ENCODE peak calls at places on chromosomes 13 and 19, in four cellular contexts. One of them, this sample, is unnamed.

GRCh38 chr19:42442833-42443232 is at the start of gene CXCL17:
- DNase-seq in cardiac muscle cell: no peak
- DNase-seq in adrenal gland: no peak
- DNase-seq in fibroblast of the aortic adventitia: no peak
- DNase-seq in this sample: no peak

GRCh38 chr19:48341006-48341405 is 15.7 kb downstream of the EMP3 start:
- DNase-seq in fibroblast of the aortic adventitia: no peak
- DNase-seq in adrenal gland: peak
- DNase-seq in cardiac muscle cell: no peak
- DNase-seq in this sample: no peak

GRCh38 chr13:20869540-20869939 is 33.0 kb downstream of the XPO4 start:
- DNase-seq in adrenal gland: no peak
- DNase-seq in cardiac muscle cell: no peak
- DNase-seq in fibroblast of the aortic adventitia: peak
- DNase-seq in this sample: no peak

GRCh38 chr13:35785563-35786327 is 309.3 kb upstream of the MAB21L1 start:
- DNase-seq in cardiac muscle cell: no peak
- DNase-seq in adrenal gland: no peak
- DNase-seq in fibroblast of the aortic adventitia: no peak
- DNase-seq in this sample: no peak

GRCh38 chr13:48656621-48657020 is 2.9 kb downstream of the CYSLTR2 start:
- DNase-seq in cardiac muscle cell: no peak
- DNase-seq in fibroblast of the aortic adventitia: peak
- DNase-seq in adrenal gland: no peak
- DNase-seq in this sample: no peak

GRCh38 chr13:62781866-62782265 is 1366.2 kb upstream of the PCDH20 start:
- DNase-seq in cardiac muscle cell: no peak
- DNase-seq in adrenal gland: no peak
- DNase-seq in fibroblast of the aortic adventitia: no peak
- DNase-seq in this sample: no peak

GRCh38 chr13:73059460-73060250 is 850 bp downstream of the KLF5 start:
- DNase-seq in fibroblast of the aortic adventitia: no peak
- DNase-seq in adrenal gland: peak
- DNase-seq in cardiac muscle cell: peak
- DNase-seq in this sample: no peak

GRCh38 chr13:19150712-19151228 is 30.9 kb downstream of the TUBA3C start:
- DNase-seq in cardiac muscle cell: no peak
- DNase-seq in fibroblast of the aortic adventitia: no peak
- DNase-seq in adrenal gland: peak
- DNase-seq in this sample: no peak

GRCh38 chr13:109348514-109349340 is 437.7 kb downstream of the IRS2 start:
- DNase-seq in fibroblast of the aortic adventitia: peak
- DNase-seq in cardiac muscle cell: no peak
- DNase-seq in adrenal gland: no peak
- DNase-seq in this sample: no peak

GRCh38 chr13:39540929-39541605 is 61.9 kb downstream of the LHFPL6 start:
- DNase-seq in cardiac muscle cell: no peak
- DNase-seq in fibroblast of the aortic adventitia: no peak
- DNase-seq in adrenal gland: no peak
- DNase-seq in this sample: no peak

GRCh38 chr19:12723643-12724426 is at the start of gene TNPO2:
- DNase-seq in cardiac muscle cell: peak
- DNase-seq in fibroblast of the aortic adventitia: peak
- DNase-seq in adrenal gland: peak
- DNase-seq in this sample: no peak

GRCh38 chr19:2529473-2529918 is 53.6 kb downstream of the GADD45B start:
- DNase-seq in fibroblast of the aortic adventitia: peak
- DNase-seq in cardiac muscle cell: no peak
- DNase-seq in adrenal gland: no peak
- DNase-seq in this sample: no peak

GRCh38 chr19:17687857-17688784 is at the start of gene UNC13A:
- DNase-seq in adrenal gland: peak
- DNase-seq in fibroblast of the aortic adventitia: peak
- DNase-seq in cardiac muscle cell: peak
- DNase-seq in this sample: no peak

GRCh38 chr13:100075700-100076587 is 12.9 kb upstream of the PCCA start:
- DNase-seq in cardiac muscle cell: no peak
- DNase-seq in adrenal gland: no peak
- DNase-seq in fibroblast of the aortic adventitia: no peak
- DNase-seq in this sample: no peak

GRCh38 chr13:93549326-93549855 is 322.8 kb downstream of the GPC6 start:
- DNase-seq in adrenal gland: no peak
- DNase-seq in cardiac muscle cell: no peak
- DNase-seq in fibroblast of the aortic adventitia: peak
- DNase-seq in this sample: no peak

GRCh38 chr19:51751655-51752054 is at the start of gene FPR1:
- DNase-seq in adrenal gland: no peak
- DNase-seq in cardiac muscle cell: no peak
- DNase-seq in fibroblast of the aortic adventitia: peak
- DNase-seq in this sample: no peak

GRCh38 chr13:106570354-106570822 is 2.5 kb upstream of the ARGLU1 start:
- DNase-seq in cardiac muscle cell: no peak
- DNase-seq in fibroblast of the aortic adventitia: peak
- DNase-seq in adrenal gland: peak
- DNase-seq in this sample: peak

GRCh38 chr13:88704600-88705275 is 1033.6 kb downstream of the SLITRK5 start:
- DNase-seq in fibroblast of the aortic adventitia: no peak
- DNase-seq in cardiac muscle cell: peak
- DNase-seq in adrenal gland: no peak
- DNase-seq in this sample: no peak

GRCh38 chr13:51475727-51476521 is 23.1 kb upstream of the INTS6 start:
- DNase-seq in cardiac muscle cell: no peak
- DNase-seq in fibroblast of the aortic adventitia: peak
- DNase-seq in adrenal gland: no peak
- DNase-seq in this sample: no peak

GRCh38 chr13:99093997-99094396 is 106.7 kb upstream of the UBAC2 start:
- DNase-seq in fibroblast of the aortic adventitia: no peak
- DNase-seq in cardiac muscle cell: no peak
- DNase-seq in adrenal gland: no peak
- DNase-seq in this sample: no peak

GRCh38 chr19:39438270-39438934 is 2.7 kb upstream of the RPS16 start:
- DNase-seq in cardiac muscle cell: no peak
- DNase-seq in adrenal gland: no peak
- DNase-seq in fibroblast of the aortic adventitia: peak
- DNase-seq in this sample: no peak

GRCh38 chr19:461664-462551 is 1.1 kb upstream of the SHC2 start:
- DNase-seq in cardiac muscle cell: peak
- DNase-seq in fibroblast of the aortic adventitia: no peak
- DNase-seq in adrenal gland: peak
- DNase-seq in this sample: no peak

GRCh38 chr13:106882222-106882621 is 314.3 kb upstream of the ARGLU1 start:
- DNase-seq in adrenal gland: no peak
- DNase-seq in cardiac muscle cell: no peak
- DNase-seq in fibroblast of the aortic adventitia: no peak
- DNase-seq in this sample: no peak

GRCh38 chr19:38437917-38438316 is 4.4 kb downstream of the RYR1 start:
- DNase-seq in fibroblast of the aortic adventitia: no peak
- DNase-seq in cardiac muscle cell: no peak
- DNase-seq in adrenal gland: no peak
- DNase-seq in this sample: no peak

GRCh38 chr13:40910324-40911050 is 108.6 kb downstream of the ELF1 start:
- DNase-seq in adrenal gland: no peak
- DNase-seq in cardiac muscle cell: no peak
- DNase-seq in fibroblast of the aortic adventitia: peak
- DNase-seq in this sample: no peak

GRCh38 chr13:92838786-92839185 is 387.8 kb upstream of the GPC6 start:
- DNase-seq in adrenal gland: no peak
- DNase-seq in cardiac muscle cell: no peak
- DNase-seq in fibroblast of the aortic adventitia: peak
- DNase-seq in this sample: no peak

GRCh38 chr13:38024431-38024830 is 154.9 kb upstream of the TRPC4 start:
- DNase-seq in fibroblast of the aortic adventitia: no peak
- DNase-seq in adrenal gland: no peak
- DNase-seq in cardiac muscle cell: no peak
- DNase-seq in this sample: no peak

GRCh38 chr19:41541990-41542584 is 33.9 kb upstream of the CEACAM21 start:
- DNase-seq in fibroblast of the aortic adventitia: peak
- DNase-seq in cardiac muscle cell: peak
- DNase-seq in adrenal gland: peak
- DNase-seq in this sample: no peak

DNA sequence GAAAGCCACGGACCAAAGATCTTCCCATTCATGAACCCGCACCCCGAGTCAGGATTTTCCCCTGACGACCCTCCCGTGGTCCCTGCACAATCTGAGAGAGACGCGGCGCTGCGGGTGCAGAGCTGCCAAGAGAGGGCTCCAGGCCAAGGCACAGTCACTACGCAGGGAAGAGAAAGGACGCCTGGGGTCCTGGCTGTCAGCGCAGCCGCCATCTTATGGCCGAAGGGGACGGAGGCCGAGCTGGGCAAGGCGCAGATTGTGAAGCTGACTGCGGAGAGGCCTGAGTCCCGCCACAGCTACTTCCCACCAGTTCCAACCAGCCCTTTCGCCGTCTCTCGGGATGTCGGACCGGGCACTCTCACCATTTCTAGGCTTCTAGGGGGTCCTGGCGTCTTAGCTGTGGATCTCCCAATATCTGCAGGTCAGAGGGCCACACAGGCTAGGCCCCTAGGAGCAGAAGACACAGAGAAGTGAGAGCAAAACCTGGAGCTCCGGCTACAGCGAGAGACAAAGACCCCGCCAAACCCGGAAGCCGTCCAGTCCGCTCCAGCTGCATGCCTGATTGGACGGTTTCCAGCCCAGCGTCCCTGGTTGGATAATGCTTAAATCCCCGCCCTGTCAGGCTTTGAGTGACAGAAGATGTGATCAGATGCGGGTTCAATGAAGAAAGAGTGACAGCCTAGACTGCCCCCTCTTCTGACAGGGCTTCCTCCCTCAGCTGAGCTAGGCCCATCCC is at the start of gene ZNF100:
- DNase-seq in fibroblast of the aortic adventitia: peak
- DNase-seq in cardiac muscle cell: peak
- DNase-seq in adrenal gland: peak
- DNase-seq in this sample: peak
- TF ChIP-seq CTCF in fibroblast of the aortic adventitia: no peak
- TF ChIP-seq CTCF in cardiac muscle cell: no peak
- TF ChIP-seq CTCF in adrenal gland: no peak
- TF ChIP-seq CTCF in this sample: no peak

GRCh38 chr19:54465367-54466109 is 2.0 kb upstream of the LENG9 start:
- DNase-seq in adrenal gland: no peak
- DNase-seq in fibroblast of the aortic adventitia: no peak
- DNase-seq in cardiac muscle cell: no peak
- DNase-seq in this sample: no peak
- H3K4me3 ChIP-seq in adrenal gland: no peak
- H3K4me3 ChIP-seq in fibroblast of the aortic adventitia: no peak
- H3K4me3 ChIP-seq in cardiac muscle cell: no peak
- H3K4me3 ChIP-seq in this sample: no peak

GRCh38 chr13:85508683-85509329 is 290.4 kb downstream of the SLITRK6 start:
- DNase-seq in fibroblast of the aortic adventitia: peak
- DNase-seq in cardiac muscle cell: peak
- DNase-seq in adrenal gland: no peak
- DNase-seq in this sample: no peak
- TF ChIP-seq CTCF in fibroblast of the aortic adventitia: no peak
- TF ChIP-seq CTCF in cardiac muscle cell: no peak
- TF ChIP-seq CTCF in adrenal gland: no peak
- TF ChIP-seq CTCF in this sample: no peak

GRCh38 chr19:14301150-14301549 is 80.1 kb upstream of the ADGRE5 start:
- DNase-seq in cardiac muscle cell: no peak
- DNase-seq in adrenal gland: no peak
- DNase-seq in fibroblast of the aortic adventitia: no peak
- DNase-seq in this sample: no peak
- H3K4me3 ChIP-seq in cardiac muscle cell: no peak
- H3K4me3 ChIP-seq in adrenal gland: no peak
- H3K4me3 ChIP-seq in fibroblast of the aortic adventitia: no peak
- H3K4me3 ChIP-seq in this sample: no peak

GRCh38 chr19:7903244-7904073 is at the start of gene MAP2K7:
- DNase-seq in adrenal gland: peak
- DNase-seq in fibroblast of the aortic adventitia: peak
- DNase-seq in cardiac muscle cell: peak
- DNase-seq in this sample: peak
- TF ChIP-seq CTCF in adrenal gland: peak
- TF ChIP-seq CTCF in fibroblast of the aortic adventitia: peak
- TF ChIP-seq CTCF in cardiac muscle cell: peak
- TF ChIP-seq CTCF in this sample: peak

DNA sequence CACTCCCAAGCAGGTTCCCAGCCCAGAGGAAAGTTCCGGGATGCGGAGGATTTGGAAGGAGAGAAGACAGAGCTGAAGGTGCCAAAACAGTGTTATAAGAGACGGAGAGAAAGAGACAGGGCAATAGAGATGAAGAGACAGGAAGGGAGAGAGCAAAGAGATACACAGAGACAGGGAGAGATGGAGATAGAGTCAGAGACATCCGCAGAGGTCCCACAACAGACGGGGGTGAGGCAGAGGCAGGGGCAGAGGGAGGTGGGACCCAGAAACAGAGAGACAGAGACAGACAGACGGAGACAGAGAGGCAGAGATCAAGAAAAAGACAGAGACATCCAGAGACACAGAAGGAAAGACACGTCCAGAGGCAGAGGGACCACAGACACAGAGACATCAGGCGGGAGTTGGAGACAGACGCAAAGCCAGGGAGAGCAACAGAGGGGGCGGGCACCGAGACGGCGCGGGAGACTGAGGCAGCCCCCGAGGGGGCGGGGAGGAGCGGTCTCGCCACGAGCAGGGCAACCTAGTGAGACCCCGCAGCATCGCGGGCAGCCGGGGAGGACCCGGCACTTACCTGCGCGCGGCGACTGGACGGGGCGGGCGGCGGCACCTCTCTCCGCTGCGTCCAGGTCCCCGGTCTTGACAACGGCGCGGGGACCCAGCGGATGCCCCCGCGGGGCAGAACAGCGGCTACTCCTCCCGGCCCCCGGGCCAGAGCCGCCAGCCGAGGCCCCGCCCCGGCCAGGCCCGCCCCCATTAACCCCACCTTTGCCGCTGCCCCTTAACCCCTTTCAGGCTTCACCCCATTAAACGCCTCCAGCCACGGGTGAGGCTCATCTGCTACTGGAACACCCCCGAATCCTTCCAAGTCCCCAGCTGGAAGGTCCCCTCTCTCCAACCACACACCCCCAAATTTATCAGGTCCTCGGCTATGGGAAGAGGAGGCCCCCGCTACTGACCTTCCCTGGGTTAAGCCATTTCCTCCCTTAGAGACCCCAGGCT is at the start of gene GPR4:
- DNase-seq in cardiac muscle cell: peak
- DNase-seq in fibroblast of the aortic adventitia: no peak
- DNase-seq in adrenal gland: no peak
- DNase-seq in this sample: no peak
- H3K4me3 ChIP-seq in cardiac muscle cell: no peak
- H3K4me3 ChIP-seq in fibroblast of the aortic adventitia: peak
- H3K4me3 ChIP-seq in adrenal gland: peak
- H3K4me3 ChIP-seq in this sample: no peak